ENCODE peak calls at places on chromosomes 2 and 18, in four cellular contexts. K is lung, C is H1, G is left ventricle myocardium inferior. Z is an unnamed sample.

GRCh38 chr18:8052237-8052701 is 485.2 kb downstream of the PTPRM start:
- DNase-seq in K (no peak), C (no peak), G (no peak), Z (no peak)

GRCh38 chr18:58865009-58865345 is 300 bp downstream of the ZNF532 start:
- DNase-seq in K (no peak), C (no peak), G (no peak), Z (no peak)

GRCh38 chr2:127165539-127165935 is 54.6 kb downstream of the CYP27C1 start:
- DNase-seq in K (no peak), C (peak), G (no peak), Z (no peak)

GRCh38 chr2:180077295-180077906 is 70.3 kb upstream of the CWC22 start:
- DNase-seq in K (no peak), C (no peak), G (no peak), Z (no peak)

GRCh38 chr2:43453771-43454170 is 142.1 kb downstream of the THADA start:
- DNase-seq in K (no peak), C (no peak), G (no peak), Z (no peak)

GRCh38 chr2:207136872-207137271 is 28.9 kb downstream of the KLF7 start:
- DNase-seq in K (no peak), C (no peak), G (no peak), Z (no peak)

GRCh38 chr18:43932140-43932539 is 654.9 kb upstream of the SYT4 start:
- DNase-seq in K (no peak), C (no peak), G (no peak), Z (no peak)

GRCh38 chr2:111679202-111679601 is 204.8 kb downstream of the ANAPC1 start:
- DNase-seq in K (no peak), C (no peak), G (no peak), Z (no peak)

GRCh38 chr2:36520431-36520830 is 77.5 kb downstream of the FEZ2 start:
- DNase-seq in K (no peak), C (no peak), G (no peak), Z (no peak)

GRCh38 chr2:214492608-214493007 is 81.8 kb downstream of the VWC2L start:
- DNase-seq in K (no peak), C (no peak), G (no peak), Z (no peak)

GRCh38 chr2:101432411-101433181 is 42.3 kb downstream of the RFX8 start:
- DNase-seq in K (no peak), C (no peak), G (no peak), Z (no peak)

GRCh38 chr2:156191547-156191946 is 141.0 kb downstream of the NR4A2 start:
- DNase-seq in K (no peak), C (no peak), G (no peak), Z (no peak)

GRCh38 chr18:35289293-35290069 is 548 bp downstream of the ZSCAN30 start:
- DNase-seq in K (peak), C (peak), G (no peak), Z (no peak)

GRCh38 chr2:153474407-153474806 is 4.2 kb downstream of the RPRM start:
- DNase-seq in K (no peak), C (no peak), G (no peak), Z (no peak)

GRCh38 chr2:153477641-153478288 is 797 bp downstream of the RPRM start:
- DNase-seq in K (no peak), C (peak), G (no peak), Z (no peak)

GRCh38 chr2:153478289-153479261 is at the start of gene RPRM:
- DNase-seq in K (peak), C (peak), G (peak), Z (peak)

GRCh38 chr2:153477096-153477555 is 1.4 kb downstream of the RPRM start:
- DNase-seq in K (no peak), C (peak), G (no peak), Z (no peak)

DNA sequence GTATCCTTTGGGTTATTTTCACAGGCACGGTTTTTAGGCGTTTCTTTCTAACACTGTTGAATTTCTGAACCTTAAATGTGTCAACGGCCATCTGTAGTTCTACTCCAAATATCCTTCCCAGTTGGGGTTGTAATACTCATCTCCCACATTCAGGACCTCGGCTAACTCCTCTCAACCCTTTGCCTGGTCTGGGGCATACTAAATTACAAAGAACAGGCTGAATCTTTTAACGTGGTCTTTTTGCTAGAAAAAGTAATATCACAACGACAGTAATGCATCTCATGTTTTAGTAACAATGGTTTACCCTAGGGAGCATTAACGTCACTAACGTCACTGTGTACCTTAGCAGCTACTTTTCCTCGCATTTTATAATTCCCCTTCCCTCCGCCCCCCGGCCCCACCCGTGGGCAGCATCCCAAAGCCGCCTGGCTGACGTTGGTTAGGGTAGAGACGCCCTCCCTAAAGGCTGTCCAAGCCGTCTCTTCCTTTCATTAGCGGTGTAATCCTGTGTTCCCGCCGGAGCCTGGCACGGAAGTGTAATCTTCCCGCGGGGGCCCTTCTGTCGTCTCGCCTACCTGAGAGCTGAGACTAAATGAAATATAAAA is 2.0 kb downstream of the RPRM start:
- DNase-seq in K (no peak), C (no peak), G (no peak), Z (no peak)
- H3K27ac ChIP-seq in K (no peak), C (no peak), G (no peak), Z (no peak)

DNA sequence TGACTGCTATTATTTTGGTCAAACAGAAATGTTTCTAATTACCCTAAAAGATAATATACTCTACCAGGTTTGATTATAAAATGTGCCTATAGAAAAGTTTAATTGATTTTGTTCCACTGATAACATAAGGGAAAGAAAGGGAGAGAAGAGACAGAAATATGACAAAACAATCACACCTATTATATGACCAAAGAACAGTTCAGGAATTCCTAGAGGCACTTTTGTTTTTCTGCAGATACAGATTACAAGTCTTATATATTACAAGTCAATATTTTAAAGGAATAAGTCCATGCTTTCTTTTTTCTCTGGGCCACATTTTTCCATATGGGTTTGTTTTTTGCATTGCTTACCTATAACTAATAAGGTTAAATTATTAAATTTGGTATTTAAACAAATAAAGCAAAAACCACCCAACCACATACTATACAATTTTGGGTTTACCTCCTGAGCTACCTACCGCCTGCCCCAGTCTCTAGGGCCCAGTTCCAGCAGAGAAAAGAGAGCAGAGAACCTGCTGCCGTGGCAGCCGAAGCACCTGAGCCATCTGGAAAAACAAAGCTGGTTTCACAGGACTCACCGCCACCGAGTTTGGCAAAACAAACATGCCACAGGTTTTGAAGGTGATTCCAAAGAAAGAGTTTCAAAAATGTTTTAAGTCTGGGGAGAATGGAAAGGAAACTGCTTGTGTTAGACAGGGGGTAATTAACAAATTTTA is 92.1 kb downstream of the DYM start:
- DNase-seq in K (no peak), C (no peak), G (no peak), Z (no peak)
- H3K27ac ChIP-seq in K (no peak), C (no peak), G (no peak), Z (peak)

DNA sequence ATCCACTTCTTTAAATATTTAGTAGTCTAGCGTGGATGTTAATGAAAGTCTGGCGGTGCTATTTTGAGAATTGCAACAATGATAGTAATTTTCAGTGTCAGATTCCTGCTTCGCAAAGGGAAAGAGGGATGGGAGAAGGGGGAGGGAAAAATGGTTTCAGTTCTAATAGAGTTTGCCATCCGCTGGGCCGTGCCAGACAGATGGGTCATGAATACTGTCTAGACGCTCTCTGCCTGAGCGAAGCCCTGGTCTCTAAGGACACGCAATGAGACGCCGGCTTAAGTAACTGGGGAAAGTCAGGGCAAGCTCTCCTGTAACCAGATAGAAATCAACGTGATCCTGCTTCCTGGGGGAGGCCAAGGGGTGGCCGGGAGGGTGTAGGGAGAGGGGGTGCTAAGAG is 229.1 kb downstream of the LDLRAD4 start:
- DNase-seq in K (no peak), C (no peak), G (no peak), Z (peak)
- H3K27ac ChIP-seq in K (no peak), C (no peak), G (no peak), Z (peak)

DNA sequence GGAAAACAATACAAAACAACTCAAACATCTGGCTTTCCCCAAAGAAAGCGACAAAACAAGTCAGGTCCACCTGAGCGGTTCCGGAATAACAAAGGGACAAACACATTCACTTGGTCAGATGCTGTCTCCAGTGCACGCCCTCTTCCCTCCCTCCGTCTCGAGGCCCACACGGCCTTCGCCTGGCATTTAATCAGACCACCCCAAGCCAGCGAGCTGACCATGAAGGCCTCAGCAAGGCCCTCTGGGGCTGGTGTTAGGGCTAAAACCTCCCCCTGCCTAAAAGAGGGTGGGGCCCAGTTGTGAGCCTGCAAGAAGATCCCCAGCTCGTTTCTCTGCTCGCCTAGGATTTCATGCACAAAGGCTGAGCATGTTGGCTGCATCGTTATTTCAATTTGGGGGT is 180.3 kb downstream of the EIPR1 start:
- DNase-seq in K (no peak), C (no peak), G (no peak), Z (no peak)
- H3K27ac ChIP-seq in K (no peak), C (no peak), G (no peak), Z (no peak)

GRCh38 chr2:197198890-197199289 is 111.7 kb downstream of the ANKRD44 start:
- DNase-seq in K (peak), C (no peak), G (peak), Z (no peak)
- H3K27ac ChIP-seq in K (no peak), C (no peak), G (peak), Z (no peak)

DNA sequence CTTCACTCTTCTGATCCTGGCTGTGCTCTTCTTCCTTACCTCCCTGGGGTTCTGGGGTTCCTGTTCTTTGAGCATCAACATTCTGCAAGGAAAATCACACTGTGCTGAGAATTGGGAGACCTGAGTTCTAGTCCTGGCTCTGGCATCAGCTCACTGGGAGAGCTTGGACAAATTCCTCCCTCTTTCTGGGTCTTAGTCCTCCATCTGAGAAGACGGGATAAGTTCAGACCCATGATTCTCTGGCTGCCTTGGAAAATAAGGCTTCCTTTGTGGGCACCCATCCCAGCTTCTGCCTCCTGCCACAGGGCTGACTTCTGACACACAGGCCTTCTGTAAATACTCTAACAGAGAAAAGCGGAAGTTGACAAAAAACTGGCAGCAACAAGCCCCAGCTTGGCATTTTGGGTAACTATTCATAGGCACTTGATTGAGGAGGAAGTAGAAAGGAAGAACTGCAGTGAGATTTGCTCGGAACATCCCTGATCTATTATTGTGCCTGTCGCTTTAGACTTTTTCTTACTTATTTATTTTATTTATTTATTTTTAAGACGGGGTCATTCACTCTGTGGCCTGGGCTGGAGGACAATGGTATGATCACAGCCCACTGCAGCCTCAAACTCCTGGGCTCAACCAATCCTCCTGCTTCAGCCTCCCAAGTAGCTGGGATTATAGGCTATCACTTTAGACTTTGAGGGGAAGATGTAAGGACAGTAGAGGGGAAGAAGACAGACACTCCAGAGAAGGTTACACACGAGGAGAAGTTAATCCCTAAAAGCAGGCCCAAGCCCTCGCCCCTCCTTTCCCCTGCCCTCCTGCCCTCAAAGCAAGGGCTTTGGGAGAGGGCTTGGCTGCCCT is 7.9 kb downstream of the PCBP1 start:
- DNase-seq in K (peak), C (no peak), G (peak), Z (no peak)
- H3K27ac ChIP-seq in K (peak), C (no peak), G (peak), Z (peak)

DNA sequence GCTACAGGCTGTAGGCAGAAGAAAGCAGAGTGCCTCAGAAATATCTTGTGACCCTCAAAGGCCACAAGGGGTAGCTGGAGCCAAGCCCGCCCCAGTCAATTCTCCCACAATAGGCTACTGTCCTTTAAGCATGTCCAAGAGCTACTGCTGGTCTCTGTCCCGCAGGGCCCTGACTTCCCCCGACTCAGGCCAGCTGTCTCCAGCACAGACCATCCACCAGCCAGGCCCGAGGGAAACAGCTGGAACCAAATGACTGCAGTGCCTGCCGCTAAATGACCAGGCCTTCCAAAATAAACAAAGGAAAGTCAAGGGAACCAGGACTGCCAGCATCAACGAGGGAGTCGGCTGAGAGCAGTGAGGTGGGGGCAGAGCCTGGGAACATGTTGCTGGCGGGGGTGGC is 36.7 kb downstream of the MCFD2 start:
- DNase-seq in K (peak), C (no peak), G (peak), Z (peak)
- H3K27ac ChIP-seq in K (peak), C (no peak), G (peak), Z (no peak)

DNA sequence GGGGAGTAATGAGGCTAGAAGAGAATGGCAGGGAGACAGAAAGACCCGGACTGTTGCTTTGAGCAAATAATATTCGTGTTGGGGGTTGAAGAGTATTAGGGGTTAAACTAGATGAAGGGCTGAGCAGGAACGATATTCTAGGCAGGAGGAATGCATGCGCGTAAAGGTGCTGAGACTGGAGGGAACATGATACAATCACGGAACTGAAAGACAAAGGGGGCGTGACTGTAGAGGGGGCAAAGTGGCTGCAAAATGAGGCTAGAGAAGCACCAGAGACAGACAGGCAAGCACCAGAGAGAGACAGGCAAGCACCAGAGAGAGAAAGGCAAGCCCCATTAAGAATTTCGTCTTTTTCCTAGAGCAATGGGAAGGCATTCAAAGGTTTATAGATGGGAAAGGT is 148.1 kb upstream of the DLX2 start:
- DNase-seq in K (no peak), C (no peak), G (no peak), Z (no peak)
- H3K27ac ChIP-seq in K (no peak), C (no peak), G (peak), Z (no peak)

DNA sequence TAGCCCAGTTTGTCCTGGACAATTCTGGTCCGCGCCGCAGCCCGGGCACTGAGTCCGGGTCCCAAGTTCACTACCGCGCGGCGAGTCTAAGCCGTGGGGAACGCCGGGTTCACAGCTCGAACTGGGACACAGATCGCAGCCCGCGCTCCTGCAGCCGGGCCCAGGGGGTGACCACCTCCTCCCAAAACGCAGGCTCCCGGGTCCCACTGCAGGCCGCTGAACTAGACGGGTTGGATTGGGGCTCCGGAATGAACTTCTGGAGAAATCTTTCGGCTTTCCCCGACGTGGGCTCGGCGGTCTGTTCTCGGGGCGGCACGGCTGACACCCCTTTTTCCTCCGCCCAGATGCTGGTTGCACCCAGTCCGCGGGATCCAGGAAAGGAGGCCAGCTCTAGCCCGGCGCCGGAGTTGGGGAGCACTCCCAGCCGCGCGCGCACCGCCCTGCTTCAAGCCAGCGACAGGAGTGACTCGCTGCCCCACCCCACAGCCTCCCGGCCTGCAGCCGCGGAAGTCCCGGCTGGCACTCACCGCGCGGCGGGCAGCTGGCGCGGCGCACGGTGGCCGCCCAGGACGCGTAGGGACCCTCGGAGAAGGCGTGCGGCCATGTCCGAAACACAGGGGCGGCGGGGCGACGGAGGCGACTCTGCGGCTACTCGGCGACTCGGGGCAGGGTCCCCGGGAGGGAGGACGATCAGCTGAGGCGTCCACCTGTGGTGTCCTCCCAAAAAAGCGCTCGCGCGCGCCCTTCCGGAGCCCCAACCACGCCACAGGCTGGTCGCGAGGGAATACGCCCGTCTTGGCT is at the start of gene ACADL:
- DNase-seq in K (peak), C (peak), G (peak), Z (peak)
- H3K27ac ChIP-seq in K (no peak), C (no peak), G (peak), Z (peak)

DNA sequence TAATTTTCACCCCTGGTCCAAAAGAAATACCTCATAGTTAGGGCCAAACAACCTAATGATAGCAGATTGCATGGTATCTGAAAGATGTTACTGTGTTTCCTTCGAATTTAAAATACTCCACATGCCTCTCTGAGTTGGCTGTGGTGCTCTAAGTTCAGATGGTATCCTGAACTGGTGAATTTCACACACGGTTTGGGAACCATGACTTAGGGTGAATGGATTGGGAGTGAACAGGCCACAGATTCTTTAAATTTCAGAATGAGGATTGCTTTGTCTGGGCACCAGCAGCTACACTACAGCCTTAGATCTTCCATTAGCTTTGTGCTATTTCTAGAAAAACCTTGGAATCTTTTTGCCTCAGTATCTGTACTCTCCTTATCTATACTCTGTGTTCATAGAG is 6.2 kb downstream of the GMCL1 start:
- DNase-seq in K (no peak), C (no peak), G (no peak), Z (no peak)
- H3K27ac ChIP-seq in K (no peak), C (no peak), G (no peak), Z (no peak)